ENCODE peak calls at places on chromosomes 4 and X, in ten cellular contexts. Y is OCI-LY7; R is effector memory CD4-positive, alpha-beta T cell; V is CD8-positive, alpha-beta T cell; C is GM12865; A is AG09309; O is H7; Q is AG04450; B is osteoblast; M is fibroblast of lung. K is an unnamed sample.

GRCh38 chrX:19097553-19097952 is 24.7 kb downstream of the ADGRG2 start:
- DNase-seq in M (no peak), O (peak), Q (no peak), B (no peak), A (no peak), V (no peak), Y (no peak), R (no peak), C (no peak), K (no peak)

GRCh38 chrX:69032601-69033000 is 132.7 kb downstream of the PJA1 start:
- DNase-seq in C (no peak), V (no peak), A (no peak), O (no peak), B (peak), M (no peak), Y (no peak), Q (no peak), R (no peak), K (no peak)

GRCh38 chr4:154018659-154019058 is 229.8 kb upstream of the SFRP2 start:
- DNase-seq in Q (no peak), Y (no peak), V (no peak), O (peak), M (no peak), A (no peak), R (no peak), C (peak), B (no peak), K (no peak)

GRCh38 chrX:34734383-34734782 is 77.3 kb upstream of the TMEM47 start:
- DNase-seq in C (no peak), O (no peak), Y (no peak), B (no peak), M (peak), Q (peak), R (no peak), A (no peak), V (no peak), K (no peak)

GRCh38 chrX:76428243-76429130 is 977 bp downstream of the MAGEE1 start:
- DNase-seq in B (peak), C (peak), O (peak), A (no peak), Y (no peak), R (peak), V (peak), M (no peak), Q (no peak), K (no peak)

GRCh38 chrX:15165832-15166231 is 104.1 kb downstream of the ASB9 start:
- DNase-seq in V (no peak), Q (no peak), O (no peak), A (no peak), R (no peak), Y (no peak), M (no peak), C (no peak), B (no peak), K (no peak)

GRCh38 chr4:8163026-8163425 is 4.4 kb upstream of the ABLIM2 start:
- DNase-seq in B (peak), M (no peak), O (no peak), C (no peak), Q (no peak), R (no peak), A (no peak), Y (peak), V (no peak), K (no peak)

GRCh38 chr4:119589165-119589564 is 39.4 kb downstream of the PDE5A start:
- DNase-seq in A (no peak), O (no peak), B (no peak), Y (no peak), V (no peak), M (peak), Q (no peak), C (no peak), R (no peak), K (no peak)

GRCh38 chr4:83223781-83224180 is 60.8 kb downstream of the COQ2 start:
- DNase-seq in M (no peak), Q (no peak), Y (no peak), B (no peak), R (no peak), O (no peak), V (no peak), C (no peak), A (no peak), K (no peak)

GRCh38 chr4:78061939-78062603 is 4.9 kb downstream of the FRAS1 start:
- DNase-seq in R (no peak), B (no peak), A (no peak), V (no peak), Y (no peak), C (no peak), O (no peak), Q (no peak), M (no peak), K (no peak)

GRCh38 chr4:168269879-168270278 is 48.7 kb downstream of the DDX60 start:
- DNase-seq in C (no peak), M (no peak), V (no peak), A (no peak), R (no peak), O (no peak), Y (no peak), B (no peak), Q (no peak), K (no peak)

GRCh38 chr4:41217373-41217772 is 3.0 kb upstream of the APBB2 start:
- DNase-seq in B (no peak), M (no peak), A (no peak), C (no peak), Y (no peak), Q (no peak), O (no peak), R (no peak), V (no peak), K (no peak)
- H3K4me3 ChIP-seq in B (peak), M (no peak), A (no peak), C (no peak), Y (no peak), Q (no peak), O (no peak), R (no peak), V (no peak), K (no peak)

DNA sequence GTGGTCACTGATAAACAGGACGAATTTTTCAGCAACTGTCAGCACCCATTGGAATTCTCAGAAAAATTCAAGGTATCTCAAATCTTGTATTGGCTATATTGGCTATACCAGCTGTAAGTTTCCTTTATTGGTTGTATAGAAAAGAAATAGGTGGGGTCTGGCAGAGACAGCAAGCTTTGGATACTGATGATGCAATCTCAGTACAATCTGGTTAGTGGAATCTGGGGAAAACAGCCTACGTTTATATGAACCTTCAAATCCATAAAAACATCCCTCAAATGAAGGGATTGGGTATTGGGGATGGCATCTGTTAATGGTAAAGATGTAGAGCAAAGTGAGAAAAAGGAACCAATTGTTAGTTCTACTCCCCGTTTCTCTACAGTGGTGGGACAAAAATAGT is 76.4 kb upstream of the MBNL3 start:
- DNase-seq in R (no peak), B (no peak), C (no peak), V (no peak), A (no peak), Q (no peak), Y (no peak), O (no peak), M (peak), K (no peak)
- H3K4me3 ChIP-seq in R (no peak), B (no peak), C (no peak), V (no peak), A (no peak), Q (no peak), Y (no peak), O (no peak), M (no peak), K (no peak)

GRCh38 chr4:101081166-101081565 is 266.2 kb downstream of the PPP3CA start:
- DNase-seq in Q (no peak), O (no peak), A (no peak), C (no peak), M (no peak), B (no peak), Y (no peak), R (no peak), V (no peak), K (no peak)
- H3K4me3 ChIP-seq in Q (no peak), O (no peak), A (no peak), C (no peak), M (no peak), B (no peak), Y (no peak), R (no peak), V (no peak), K (no peak)

DNA sequence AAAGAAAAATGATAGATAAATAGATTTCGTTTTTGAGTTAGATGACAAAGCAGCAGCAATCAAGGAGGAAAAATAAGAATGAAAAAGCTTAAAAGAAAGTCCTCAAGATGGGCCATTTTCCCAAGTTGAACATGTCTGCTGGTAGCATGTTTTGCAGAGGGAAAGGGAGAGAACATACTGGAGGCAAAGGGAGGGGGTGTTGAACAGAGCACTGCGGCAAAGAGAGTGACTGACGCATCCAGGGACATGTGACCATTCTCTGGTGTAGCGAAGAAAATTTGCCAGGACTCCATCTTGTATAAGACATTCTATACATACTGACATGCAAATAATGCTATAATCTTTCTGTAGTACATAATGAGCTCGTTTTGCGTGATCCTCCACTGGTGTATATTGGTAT is 1.2 kb downstream of the LINC00632 start:
- DNase-seq in A (no peak), O (no peak), R (no peak), B (no peak), Y (no peak), C (no peak), Q (no peak), V (no peak), M (peak), K (no peak)
- H3K4me3 ChIP-seq in A (no peak), O (no peak), R (no peak), B (no peak), Y (no peak), C (no peak), Q (no peak), V (no peak), M (peak), K (no peak)

DNA sequence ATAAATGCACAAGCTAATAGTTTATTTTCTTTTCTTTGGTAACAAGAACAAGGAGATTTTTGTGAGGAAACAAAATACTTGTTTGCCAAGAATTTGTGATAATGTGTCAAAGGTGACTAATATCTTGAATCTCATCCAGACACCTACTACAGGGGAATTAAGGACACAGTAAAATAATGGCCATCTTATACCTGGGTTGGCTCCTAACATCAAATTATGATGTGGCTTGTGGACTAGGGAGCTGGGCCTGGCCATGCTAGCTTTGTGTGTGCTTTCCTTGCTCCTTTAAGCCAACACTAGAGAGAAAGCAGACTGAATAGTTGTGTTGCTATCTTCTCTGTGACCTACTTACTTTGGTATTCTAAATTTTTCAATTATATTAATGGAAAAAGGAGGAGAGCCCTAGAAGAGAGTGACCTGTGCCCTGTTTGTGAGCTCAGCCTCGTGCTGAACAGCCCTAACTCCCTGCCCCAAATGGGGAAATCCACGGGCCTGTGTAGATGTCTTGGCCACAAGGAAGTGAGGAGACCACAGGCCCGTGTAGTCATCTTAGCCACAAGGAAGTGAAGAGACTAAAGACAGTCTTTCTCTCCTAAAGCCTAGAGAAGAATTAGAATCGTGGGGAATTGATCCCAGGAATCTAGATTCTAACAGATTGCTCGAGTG is 23.3 kb downstream of the ARHGAP24 start:
- DNase-seq in A (no peak), Y (no peak), B (peak), C (peak), O (no peak), V (no peak), Q (no peak), R (no peak), M (peak), K (no peak)
- H3K4me3 ChIP-seq in A (no peak), Y (no peak), B (no peak), C (peak), O (no peak), V (no peak), Q (no peak), R (no peak), M (no peak), K (no peak)

GRCh38 chr4:121951570-121952110 is at the start of gene TRPC3:
- DNase-seq in R (no peak), V (no peak), C (peak), Y (peak), Q (no peak), M (peak), O (no peak), A (no peak), B (peak), K (no peak)

GRCh38 chr4:121946644-121947043 is 5.2 kb downstream of the TRPC3 start:
- DNase-seq in C (no peak), M (no peak), R (no peak), O (no peak), B (no peak), Y (no peak), Q (no peak), A (no peak), V (no peak), K (no peak)

GRCh38 chr4:121950680-121951569 is 935 bp downstream of the TRPC3 start:
- DNase-seq in V (no peak), M (peak), Q (no peak), A (no peak), Y (no peak), O (peak), B (peak), R (no peak), C (peak), K (no peak)

GRCh38 chr4:121952290-121952689 is 430 bp upstream of the TRPC3 start:
- DNase-seq in Y (no peak), B (no peak), M (no peak), C (no peak), Q (no peak), R (no peak), V (no peak), A (no peak), O (no peak), K (no peak)

GRCh38 chr4:121950212-121950679 is 1.6 kb downstream of the TRPC3 start:
- DNase-seq in Y (peak), B (peak), M (peak), A (peak), V (peak), O (peak), R (peak), Q (peak), C (peak), K (peak)
- H3K4me3 ChIP-seq in Y (no peak), B (peak), M (peak), A (peak), V (peak), O (peak), R (peak), Q (peak), C (peak), K (peak)

K was measured in Jurkat, Clone E6-1.